ENCODE peak calls at places on chromosomes 2 and 18, in five cellular contexts. One of them, this sample, is unnamed.

GRCh38 chr2:236342951-236343350 is 78.7 kb upstream of the ASB18 start:
- DNase-seq in WTC11: no peak
- DNase-seq in cardiac fibroblast: no peak
- DNase-seq in CD4-positive, alpha-beta T cell: no peak
- DNase-seq in ovary: no peak
- DNase-seq in this sample: no peak

GRCh38 chr2:144944506-144945230 is 424.7 kb upstream of the ZEB2 start:
- DNase-seq in WTC11: no peak
- DNase-seq in cardiac fibroblast: peak
- DNase-seq in CD4-positive, alpha-beta T cell: no peak
- DNase-seq in ovary: no peak
- DNase-seq in this sample: no peak

GRCh38 chr2:231260442-231260841 is 62.0 kb downstream of the ARMC9 start:
- DNase-seq in WTC11: no peak
- DNase-seq in cardiac fibroblast: peak
- DNase-seq in CD4-positive, alpha-beta T cell: no peak
- DNase-seq in ovary: no peak
- DNase-seq in this sample: no peak

GRCh38 chr2:66495788-66496640 is 61.1 kb downstream of the MEIS1 start:
- DNase-seq in WTC11: peak
- DNase-seq in cardiac fibroblast: peak
- DNase-seq in CD4-positive, alpha-beta T cell: no peak
- DNase-seq in ovary: peak
- DNase-seq in this sample: no peak

GRCh38 chr2:212686285-212686895 is 147.8 kb upstream of the ERBB4 start:
- DNase-seq in WTC11: peak
- DNase-seq in cardiac fibroblast: peak
- DNase-seq in CD4-positive, alpha-beta T cell: peak
- DNase-seq in ovary: peak
- DNase-seq in this sample: peak

GRCh38 chr18:13422541-13423147 is 204.1 kb downstream of the LDLRAD4 start:
- DNase-seq in WTC11: no peak
- DNase-seq in cardiac fibroblast: no peak
- DNase-seq in CD4-positive, alpha-beta T cell: no peak
- DNase-seq in ovary: no peak
- DNase-seq in this sample: no peak

GRCh38 chr18:8659609-8660242 is 45.6 kb upstream of the MTCL1 start:
- DNase-seq in WTC11: no peak
- DNase-seq in cardiac fibroblast: no peak
- DNase-seq in CD4-positive, alpha-beta T cell: no peak
- DNase-seq in ovary: no peak
- DNase-seq in this sample: no peak

GRCh38 chr2:163155279-163155883 is 316.8 kb upstream of the KCNH7 start:
- DNase-seq in WTC11: no peak
- DNase-seq in cardiac fibroblast: peak
- DNase-seq in CD4-positive, alpha-beta T cell: no peak
- DNase-seq in ovary: no peak
- DNase-seq in this sample: no peak

GRCh38 chr18:63438181-63438580 is 15.9 kb upstream of the VPS4B start:
- DNase-seq in WTC11: no peak
- DNase-seq in cardiac fibroblast: no peak
- DNase-seq in CD4-positive, alpha-beta T cell: no peak
- DNase-seq in ovary: no peak
- DNase-seq in this sample: no peak

GRCh38 chr2:204923957-204924356 is 378.7 kb downstream of the PARD3B start:
- DNase-seq in WTC11: no peak
- DNase-seq in cardiac fibroblast: no peak
- DNase-seq in CD4-positive, alpha-beta T cell: no peak
- DNase-seq in ovary: no peak
- DNase-seq in this sample: no peak

GRCh38 chr2:189641565-189641964 is 19.7 kb upstream of the ASNSD1 start:
- DNase-seq in WTC11: no peak
- DNase-seq in cardiac fibroblast: peak
- DNase-seq in CD4-positive, alpha-beta T cell: no peak
- DNase-seq in ovary: no peak
- DNase-seq in this sample: no peak

DNA sequence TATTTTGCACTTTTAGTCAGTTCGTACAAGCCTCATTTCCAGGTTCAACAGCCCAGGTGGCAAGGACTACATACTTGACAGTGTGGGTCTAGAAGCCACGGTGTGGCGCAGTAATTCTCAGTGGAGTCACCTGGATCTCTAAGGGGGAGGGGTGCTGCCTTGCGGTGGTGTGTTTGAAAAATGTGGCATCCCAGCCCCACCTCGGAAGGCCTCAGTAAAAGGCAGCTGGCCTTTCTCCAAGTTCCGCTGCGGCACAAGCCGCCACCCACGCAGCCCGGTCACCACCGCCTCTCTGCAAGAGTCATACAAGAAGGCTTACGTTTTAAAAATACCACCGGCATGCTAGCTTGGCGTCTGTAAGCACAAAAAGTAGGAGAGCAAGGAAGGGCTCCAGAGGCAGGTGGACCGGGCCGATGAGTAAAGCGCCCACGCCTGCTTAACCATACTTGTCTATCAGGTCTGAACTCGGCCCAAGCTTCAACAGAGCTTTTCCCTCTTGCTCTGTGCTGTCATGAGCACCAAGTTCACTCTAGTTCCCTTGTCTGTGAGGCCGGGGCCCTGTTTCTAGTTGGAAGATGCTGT is 49.5 kb downstream of the SPRED2 start:
- DNase-seq in WTC11: no peak
- DNase-seq in cardiac fibroblast: peak
- DNase-seq in CD4-positive, alpha-beta T cell: peak
- DNase-seq in ovary: peak
- DNase-seq in this sample: no peak
- TF ChIP-seq CTCF in WTC11: no peak
- TF ChIP-seq CTCF in cardiac fibroblast: no peak
- TF ChIP-seq CTCF in CD4-positive, alpha-beta T cell: peak
- TF ChIP-seq CTCF in ovary: no peak
- TF ChIP-seq CTCF in this sample: no peak

GRCh38 chr2:30978854-30979253 is 159.4 kb downstream of the GALNT14 start:
- DNase-seq in WTC11: no peak
- DNase-seq in cardiac fibroblast: no peak
- DNase-seq in CD4-positive, alpha-beta T cell: no peak
- DNase-seq in ovary: no peak
- DNase-seq in this sample: no peak
- TF ChIP-seq CTCF in WTC11: no peak
- TF ChIP-seq CTCF in cardiac fibroblast: no peak
- TF ChIP-seq CTCF in CD4-positive, alpha-beta T cell: no peak
- TF ChIP-seq CTCF in ovary: no peak
- TF ChIP-seq CTCF in this sample: no peak

GRCh38 chr2:241490444-241490760 is 18.0 kb downstream of the STK25 start:
- DNase-seq in WTC11: no peak
- DNase-seq in cardiac fibroblast: no peak
- DNase-seq in CD4-positive, alpha-beta T cell: no peak
- DNase-seq in ovary: no peak
- DNase-seq in this sample: no peak
- TF ChIP-seq CTCF in WTC11: no peak
- TF ChIP-seq CTCF in cardiac fibroblast: no peak
- TF ChIP-seq CTCF in CD4-positive, alpha-beta T cell: no peak
- TF ChIP-seq CTCF in ovary: no peak
- TF ChIP-seq CTCF in this sample: no peak

GRCh38 chr18:62183578-62184195 is 3.2 kb downstream of the PIGN start:
- DNase-seq in WTC11: no peak
- DNase-seq in cardiac fibroblast: peak
- DNase-seq in CD4-positive, alpha-beta T cell: peak
- DNase-seq in ovary: no peak
- DNase-seq in this sample: peak
- TF ChIP-seq CTCF in WTC11: peak
- TF ChIP-seq CTCF in cardiac fibroblast: peak
- TF ChIP-seq CTCF in CD4-positive, alpha-beta T cell: peak
- TF ChIP-seq CTCF in ovary: peak
- TF ChIP-seq CTCF in this sample: peak

GRCh38 chr2:152560163-152560562 is 157.1 kb downstream of the PRPF40A start:
- DNase-seq in WTC11: no peak
- DNase-seq in cardiac fibroblast: peak
- DNase-seq in CD4-positive, alpha-beta T cell: no peak
- DNase-seq in ovary: no peak
- DNase-seq in this sample: no peak

GRCh38 chr2:152556506-152556905 is 160.8 kb downstream of the PRPF40A start:
- DNase-seq in WTC11: no peak
- DNase-seq in cardiac fibroblast: no peak
- DNase-seq in CD4-positive, alpha-beta T cell: no peak
- DNase-seq in ovary: no peak
- DNase-seq in this sample: no peak

GRCh38 chr2:152558174-152559091 is 158.8 kb downstream of the PRPF40A start:
- DNase-seq in WTC11: no peak
- DNase-seq in cardiac fibroblast: peak
- DNase-seq in CD4-positive, alpha-beta T cell: no peak
- DNase-seq in ovary: no peak
- DNase-seq in this sample: no peak

GRCh38 chr2:152555048-152555447 is 162.2 kb downstream of the PRPF40A start:
- DNase-seq in WTC11: no peak
- DNase-seq in cardiac fibroblast: peak
- DNase-seq in CD4-positive, alpha-beta T cell: no peak
- DNase-seq in ovary: no peak
- DNase-seq in this sample: no peak

DNA sequence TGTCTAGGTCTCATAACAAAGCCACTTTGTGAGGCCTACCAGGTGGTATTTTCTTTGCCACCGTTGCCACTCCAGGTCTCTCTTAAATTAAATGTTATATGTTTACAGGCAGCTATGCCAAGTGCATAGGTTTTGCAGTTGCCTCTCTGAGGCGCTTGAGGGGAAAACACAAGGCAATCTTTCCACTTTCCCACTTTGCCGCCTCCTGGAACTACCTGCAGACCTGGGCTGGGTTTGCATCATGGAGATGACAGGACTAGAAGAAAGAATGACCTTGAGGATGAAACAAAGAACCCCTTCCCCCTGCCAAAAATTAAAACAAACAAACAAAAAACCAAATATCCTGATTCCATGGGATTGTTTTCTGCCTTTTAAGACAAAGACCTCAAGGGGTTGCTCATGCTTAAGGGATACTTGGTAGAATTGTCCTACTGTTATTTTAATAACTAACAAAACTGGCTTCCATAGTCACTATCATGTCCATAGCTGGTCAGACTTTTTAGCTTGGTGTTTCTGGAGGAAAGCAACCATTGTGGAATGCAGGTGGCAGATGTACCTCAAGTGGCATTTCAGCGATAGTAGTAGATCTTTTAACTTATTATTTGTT is 159.9 kb downstream of the PRPF40A start:
- DNase-seq in WTC11: no peak
- DNase-seq in cardiac fibroblast: no peak
- DNase-seq in CD4-positive, alpha-beta T cell: no peak
- DNase-seq in ovary: no peak
- DNase-seq in this sample: no peak
- TF ChIP-seq CTCF in WTC11: no peak
- TF ChIP-seq CTCF in cardiac fibroblast: no peak
- TF ChIP-seq CTCF in CD4-positive, alpha-beta T cell: no peak
- TF ChIP-seq CTCF in ovary: no peak
- TF ChIP-seq CTCF in this sample: no peak

GRCh38 chr2:191363267-191363666 is 118.1 kb downstream of the MYO1B start:
- DNase-seq in WTC11: no peak
- DNase-seq in cardiac fibroblast: no peak
- DNase-seq in CD4-positive, alpha-beta T cell: no peak
- DNase-seq in ovary: no peak
- DNase-seq in this sample: no peak

GRCh38 chr2:191365089-191365488 is 119.9 kb downstream of the MYO1B start:
- DNase-seq in WTC11: no peak
- DNase-seq in cardiac fibroblast: no peak
- DNase-seq in CD4-positive, alpha-beta T cell: no peak
- DNase-seq in ovary: no peak
- DNase-seq in this sample: no peak

GRCh38 chr2:191374366-191374765 is 129.2 kb downstream of the MYO1B start:
- DNase-seq in WTC11: no peak
- DNase-seq in cardiac fibroblast: no peak
- DNase-seq in CD4-positive, alpha-beta T cell: no peak
- DNase-seq in ovary: no peak
- DNase-seq in this sample: no peak

GRCh38 chr2:191366199-191366598 is 121.0 kb downstream of the MYO1B start:
- DNase-seq in WTC11: no peak
- DNase-seq in cardiac fibroblast: peak
- DNase-seq in CD4-positive, alpha-beta T cell: no peak
- DNase-seq in ovary: no peak
- DNase-seq in this sample: no peak

GRCh38 chr2:191369034-191369433 is 123.8 kb downstream of the MYO1B start:
- DNase-seq in WTC11: no peak
- DNase-seq in cardiac fibroblast: peak
- DNase-seq in CD4-positive, alpha-beta T cell: no peak
- DNase-seq in ovary: no peak
- DNase-seq in this sample: no peak
- TF ChIP-seq CTCF in WTC11: no peak
- TF ChIP-seq CTCF in cardiac fibroblast: peak
- TF ChIP-seq CTCF in CD4-positive, alpha-beta T cell: no peak
- TF ChIP-seq CTCF in ovary: no peak
- TF ChIP-seq CTCF in this sample: peak

GRCh38 chr18:50340078-50340477 is 34.8 kb upstream of the SKA1 start:
- DNase-seq in WTC11: peak
- DNase-seq in cardiac fibroblast: no peak
- DNase-seq in CD4-positive, alpha-beta T cell: no peak
- DNase-seq in ovary: no peak
- DNase-seq in this sample: no peak
- TF ChIP-seq CTCF in WTC11: peak
- TF ChIP-seq CTCF in cardiac fibroblast: no peak
- TF ChIP-seq CTCF in CD4-positive, alpha-beta T cell: no peak
- TF ChIP-seq CTCF in ovary: no peak
- TF ChIP-seq CTCF in this sample: no peak

GRCh38 chr2:224359569-224359968 is 42.3 kb downstream of the FAM124B start:
- DNase-seq in WTC11: peak
- DNase-seq in cardiac fibroblast: peak
- DNase-seq in CD4-positive, alpha-beta T cell: no peak
- DNase-seq in ovary: no peak
- DNase-seq in this sample: no peak
- TF ChIP-seq CTCF in WTC11: no peak
- TF ChIP-seq CTCF in cardiac fibroblast: peak
- TF ChIP-seq CTCF in CD4-positive, alpha-beta T cell: no peak
- TF ChIP-seq CTCF in ovary: no peak
- TF ChIP-seq CTCF in this sample: peak

GRCh38 chr2:165562235-165562634 is 92.7 kb downstream of the CSRNP3 start:
- DNase-seq in WTC11: no peak
- DNase-seq in cardiac fibroblast: no peak
- DNase-seq in CD4-positive, alpha-beta T cell: no peak
- DNase-seq in ovary: no peak
- DNase-seq in this sample: no peak

GRCh38 chr2:165563468-165564225 is 94.1 kb downstream of the CSRNP3 start:
- DNase-seq in WTC11: no peak
- DNase-seq in cardiac fibroblast: no peak
- DNase-seq in CD4-positive, alpha-beta T cell: no peak
- DNase-seq in ovary: no peak
- DNase-seq in this sample: no peak

GRCh38 chr2:165560377-165560988 is 91.0 kb downstream of the CSRNP3 start:
- DNase-seq in WTC11: no peak
- DNase-seq in cardiac fibroblast: no peak
- DNase-seq in CD4-positive, alpha-beta T cell: no peak
- DNase-seq in ovary: no peak
- DNase-seq in this sample: no peak

DNA sequence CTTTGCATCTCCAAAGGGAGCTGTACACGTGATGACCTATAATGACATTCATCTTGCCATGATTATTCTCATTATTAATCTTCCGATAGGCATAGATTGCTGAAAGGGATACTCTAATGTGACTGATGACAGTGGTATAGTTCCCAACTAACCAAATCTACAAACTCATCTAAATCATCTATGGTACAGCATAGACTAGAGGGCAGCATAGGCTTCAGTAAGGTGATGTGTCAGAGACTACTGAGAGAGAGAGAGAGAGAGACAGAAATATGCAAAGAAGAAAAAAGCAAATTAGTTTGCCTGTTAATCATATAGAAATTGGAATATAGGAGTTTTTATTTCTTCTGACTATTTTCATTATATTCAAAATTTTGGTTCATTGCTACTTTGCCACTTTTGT is 89.3 kb downstream of the CSRNP3 start:
- DNase-seq in WTC11: no peak
- DNase-seq in cardiac fibroblast: peak
- DNase-seq in CD4-positive, alpha-beta T cell: no peak
- DNase-seq in ovary: no peak
- DNase-seq in this sample: no peak
- TF ChIP-seq CTCF in WTC11: no peak
- TF ChIP-seq CTCF in cardiac fibroblast: peak
- TF ChIP-seq CTCF in CD4-positive, alpha-beta T cell: no peak
- TF ChIP-seq CTCF in ovary: no peak
- TF ChIP-seq CTCF in this sample: no peak

This sample was measured in neural crest cell.